ENCODE peak calls at places on chromosome X, in six cellular contexts. One of them, this sample, is unnamed.

GRCh38 chrX:8673211-8673610 is 58.7 kb downstream of the ANOS1 start:
- DNase-seq in A549: no peak
- DNase-seq in endothelial cell of umbilical vein: no peak
- DNase-seq in HepG2: no peak
- DNase-seq in K562: no peak
- DNase-seq in GM12878: no peak
- DNase-seq in this sample: no peak

GRCh38 chrX:19272452-19272851 is 71.3 kb upstream of the PDHA1 start:
- DNase-seq in A549: no peak
- DNase-seq in endothelial cell of umbilical vein: no peak
- DNase-seq in HepG2: no peak
- DNase-seq in K562: no peak
- DNase-seq in GM12878: peak
- DNase-seq in this sample: no peak

GRCh38 chrX:13383907-13384306 is 64.1 kb upstream of the ATXN3L start:
- DNase-seq in A549: no peak
- DNase-seq in endothelial cell of umbilical vein: no peak
- DNase-seq in HepG2: no peak
- DNase-seq in K562: no peak
- DNase-seq in GM12878: peak
- DNase-seq in this sample: no peak

GRCh38 chrX:44945736-44946135 is 72.7 kb downstream of the KDM6A start:
- DNase-seq in A549: no peak
- DNase-seq in endothelial cell of umbilical vein: no peak
- DNase-seq in HepG2: peak
- DNase-seq in K562: peak
- DNase-seq in GM12878: no peak
- DNase-seq in this sample: peak

GRCh38 chrX:2183193-2183725 is 317.5 kb downstream of the DHRSX start:
- DNase-seq in A549: peak
- DNase-seq in endothelial cell of umbilical vein: no peak
- DNase-seq in HepG2: no peak
- DNase-seq in K562: no peak
- DNase-seq in GM12878: no peak
- DNase-seq in this sample: no peak

GRCh38 chrX:134727363-134727762 is 69.1 kb upstream of the PLAC1 start:
- DNase-seq in A549: peak
- DNase-seq in endothelial cell of umbilical vein: peak
- DNase-seq in HepG2: peak
- DNase-seq in K562: no peak
- DNase-seq in GM12878: no peak
- DNase-seq in this sample: peak

GRCh38 chrX:37455381-37455780 is 106.2 kb downstream of the PRRG1 start:
- DNase-seq in A549: no peak
- DNase-seq in endothelial cell of umbilical vein: no peak
- DNase-seq in HepG2: no peak
- DNase-seq in K562: no peak
- DNase-seq in GM12878: no peak
- DNase-seq in this sample: no peak

GRCh38 chrX:15929231-15929630 is 74.6 kb upstream of the AP1S2 start:
- DNase-seq in A549: no peak
- DNase-seq in endothelial cell of umbilical vein: no peak
- DNase-seq in HepG2: no peak
- DNase-seq in K562: no peak
- DNase-seq in GM12878: no peak
- DNase-seq in this sample: no peak

GRCh38 chrX:94361241-94361640 is 687.2 kb downstream of the FAM133A start:
- DNase-seq in A549: no peak
- DNase-seq in endothelial cell of umbilical vein: no peak
- DNase-seq in HepG2: no peak
- DNase-seq in K562: no peak
- DNase-seq in GM12878: no peak
- DNase-seq in this sample: no peak

GRCh38 chrX:104172788-104173187 is 6.5 kb downstream of the FAM199X start:
- DNase-seq in A549: no peak
- DNase-seq in endothelial cell of umbilical vein: no peak
- DNase-seq in HepG2: no peak
- DNase-seq in K562: peak
- DNase-seq in GM12878: no peak
- DNase-seq in this sample: no peak

GRCh38 chrX:12770440-12770839 is 20.8 kb upstream of the PRPS2 start:
- DNase-seq in A549: peak
- DNase-seq in endothelial cell of umbilical vein: peak
- DNase-seq in HepG2: no peak
- DNase-seq in K562: no peak
- DNase-seq in GM12878: no peak
- DNase-seq in this sample: peak

GRCh38 chrX:15988661-15989603 is 134.3 kb upstream of the AP1S2 start:
- DNase-seq in A549: peak
- DNase-seq in endothelial cell of umbilical vein: peak
- DNase-seq in HepG2: no peak
- DNase-seq in K562: no peak
- DNase-seq in GM12878: no peak
- DNase-seq in this sample: peak

DNA sequence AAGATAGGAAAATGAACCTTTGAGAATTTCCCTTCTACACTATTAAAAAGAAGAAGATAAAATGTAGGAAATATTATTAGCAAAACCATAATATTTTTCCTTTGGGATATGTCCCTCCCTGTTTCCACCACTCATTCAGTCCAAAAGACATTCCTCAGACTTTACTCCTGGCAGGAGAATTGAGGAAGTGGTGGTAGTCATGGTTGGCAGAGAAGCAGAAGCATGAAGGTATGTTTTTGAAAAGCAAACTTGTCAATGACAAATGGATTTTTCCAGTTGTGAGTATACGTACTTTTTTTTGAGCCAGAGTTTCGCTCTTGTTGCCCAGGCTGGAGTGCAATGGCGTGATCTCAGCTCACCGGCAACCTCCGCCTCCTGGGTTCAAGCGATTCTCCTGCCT is 13.7 kb downstream of the STAG2 start:
- DNase-seq in A549: no peak
- DNase-seq in endothelial cell of umbilical vein: peak
- DNase-seq in HepG2: no peak
- DNase-seq in K562: no peak
- DNase-seq in GM12878: no peak
- DNase-seq in this sample: peak
- TF ChIP-seq MYC in A549: no peak
- TF ChIP-seq MYC in endothelial cell of umbilical vein: no peak
- TF ChIP-seq MYC in HepG2: no peak
- TF ChIP-seq MYC in K562: no peak
- TF ChIP-seq MYC in GM12878: no peak
- TF ChIP-seq MYC in this sample: no peak

DNA sequence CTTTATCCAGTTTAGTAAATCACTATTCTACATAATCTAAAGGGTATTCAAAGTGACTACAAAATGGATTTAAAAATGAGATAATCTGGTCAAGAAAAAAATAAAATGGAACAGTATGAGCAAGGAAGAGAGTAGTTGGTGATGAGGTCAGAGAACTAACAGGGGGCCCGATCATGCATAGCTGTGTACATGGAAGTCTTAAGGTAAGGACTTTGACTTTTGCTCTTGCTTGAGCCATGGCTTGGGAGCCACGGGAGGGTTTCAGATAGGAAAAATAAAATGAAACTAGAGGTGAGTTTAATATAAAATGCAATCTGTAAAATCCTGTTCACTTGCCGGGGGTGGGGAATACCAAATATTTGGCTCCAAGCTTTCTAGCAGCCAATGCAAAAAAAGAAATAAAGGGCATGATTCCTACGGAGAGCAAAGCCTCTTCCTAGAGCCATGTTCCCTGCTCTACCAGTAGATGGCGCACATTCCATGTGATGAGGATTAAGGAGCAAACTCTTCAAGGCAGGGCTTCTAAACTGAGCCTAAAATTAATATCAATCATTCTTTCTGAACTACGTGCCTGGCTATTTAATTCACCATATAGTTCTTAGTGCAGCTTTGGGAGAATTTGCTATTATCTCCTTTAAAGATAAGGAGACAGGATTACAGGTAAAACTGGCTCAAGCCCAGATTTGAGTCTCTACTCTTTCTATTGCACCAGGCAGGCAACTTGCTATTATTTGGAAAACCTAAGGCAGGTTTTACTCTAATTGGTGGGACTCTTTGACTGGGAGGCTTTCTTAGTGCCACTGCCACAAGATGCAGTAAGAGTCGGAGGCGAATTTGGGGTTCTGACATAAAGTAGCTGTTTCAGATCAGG is 6.8 kb upstream of the CLCN5 start:
- DNase-seq in A549: peak
- DNase-seq in endothelial cell of umbilical vein: peak
- DNase-seq in HepG2: peak
- DNase-seq in K562: peak
- DNase-seq in GM12878: no peak
- DNase-seq in this sample: peak
- TF ChIP-seq POLR2A in A549: no peak
- TF ChIP-seq POLR2A in endothelial cell of umbilical vein: no peak
- TF ChIP-seq POLR2A in HepG2: no peak
- TF ChIP-seq POLR2A in K562: no peak
- TF ChIP-seq POLR2A in GM12878: no peak
- TF ChIP-seq POLR2A in this sample: no peak

DNA sequence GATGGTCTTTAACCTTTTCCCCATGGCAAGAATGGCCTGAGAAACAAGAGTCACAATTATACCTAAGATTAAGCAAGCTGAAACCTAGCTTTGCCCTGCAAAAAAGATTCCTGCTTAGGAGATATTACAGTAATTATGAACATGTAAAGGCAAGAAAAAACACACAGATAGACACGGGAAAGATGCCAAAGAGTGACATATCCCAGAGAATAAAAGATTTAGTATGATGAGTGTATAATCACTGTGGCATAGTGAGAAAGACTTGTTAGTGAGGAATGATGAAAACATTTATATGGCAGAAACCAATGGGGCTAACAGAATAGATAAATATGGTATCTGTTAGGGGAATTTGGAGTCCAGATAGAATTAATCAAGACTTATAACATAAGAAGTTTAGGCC is 29.6 kb upstream of the TASL start:
- DNase-seq in A549: no peak
- DNase-seq in endothelial cell of umbilical vein: no peak
- DNase-seq in HepG2: no peak
- DNase-seq in K562: no peak
- DNase-seq in GM12878: no peak
- DNase-seq in this sample: no peak
- TF ChIP-seq MYC in A549: no peak
- TF ChIP-seq MYC in endothelial cell of umbilical vein: no peak
- TF ChIP-seq MYC in HepG2: no peak
- TF ChIP-seq MYC in K562: no peak
- TF ChIP-seq MYC in GM12878: no peak
- TF ChIP-seq MYC in this sample: no peak

DNA sequence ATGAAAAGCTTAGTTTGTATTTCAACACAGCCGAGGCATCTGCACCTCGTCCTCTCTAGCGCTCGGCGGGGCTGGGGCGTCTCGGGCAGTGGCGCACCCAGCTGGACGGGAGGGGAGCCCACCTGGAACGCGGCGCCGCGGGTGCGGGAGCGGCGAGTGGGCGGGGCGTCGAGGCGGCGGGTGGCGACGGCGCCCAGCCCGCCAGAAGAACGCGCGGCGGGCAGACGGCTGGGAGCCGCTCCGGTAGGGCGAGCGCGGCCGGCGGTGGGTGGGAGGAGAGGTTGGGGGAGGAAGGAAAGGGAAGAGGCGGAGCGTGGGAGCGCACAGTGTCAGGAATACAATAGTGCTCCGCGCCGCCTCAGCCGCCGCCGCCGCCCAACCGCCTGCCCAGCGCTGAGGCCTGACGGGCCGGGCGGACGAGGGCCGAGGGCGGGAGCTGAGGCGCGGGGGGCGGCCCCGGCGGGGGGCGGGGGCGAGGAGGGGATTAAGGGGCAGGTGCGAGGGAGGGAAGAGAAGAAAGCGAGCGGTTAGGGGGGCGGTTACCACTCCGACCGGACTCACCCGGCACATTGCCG is at the start of gene JADE3:
- DNase-seq in A549: peak
- DNase-seq in endothelial cell of umbilical vein: peak
- DNase-seq in HepG2: peak
- DNase-seq in K562: peak
- DNase-seq in GM12878: no peak
- DNase-seq in this sample: peak
- TF ChIP-seq POLR2A in A549: peak
- TF ChIP-seq POLR2A in endothelial cell of umbilical vein: no peak
- TF ChIP-seq POLR2A in HepG2: no peak
- TF ChIP-seq POLR2A in K562: no peak
- TF ChIP-seq POLR2A in GM12878: no peak
- TF ChIP-seq POLR2A in this sample: no peak

DNA sequence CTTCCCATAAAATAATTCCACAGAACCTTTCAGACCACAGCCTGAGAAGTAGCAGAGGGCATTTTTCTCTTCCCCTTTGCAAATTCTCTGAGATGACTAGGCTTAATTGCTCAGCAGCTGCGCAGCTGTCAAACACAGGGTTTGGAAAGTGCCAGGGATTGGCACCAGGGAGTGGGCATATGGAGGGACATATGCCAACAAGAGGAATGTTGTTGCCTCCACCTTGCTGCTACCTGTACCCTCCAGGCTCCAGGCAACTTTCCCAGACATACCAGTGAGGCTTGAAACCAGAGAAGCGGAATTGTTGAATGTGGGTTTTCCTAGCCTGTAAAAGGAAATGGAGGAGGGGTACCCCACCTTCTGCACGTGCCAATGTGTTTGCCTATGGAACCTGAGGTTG is 256.2 kb upstream of the GPR101 start:
- DNase-seq in A549: no peak
- DNase-seq in endothelial cell of umbilical vein: no peak
- DNase-seq in HepG2: no peak
- DNase-seq in K562: no peak
- DNase-seq in GM12878: no peak
- DNase-seq in this sample: no peak
- TF ChIP-seq MYC in A549: no peak
- TF ChIP-seq MYC in endothelial cell of umbilical vein: no peak
- TF ChIP-seq MYC in HepG2: no peak
- TF ChIP-seq MYC in K562: no peak
- TF ChIP-seq MYC in GM12878: no peak
- TF ChIP-seq MYC in this sample: no peak

DNA sequence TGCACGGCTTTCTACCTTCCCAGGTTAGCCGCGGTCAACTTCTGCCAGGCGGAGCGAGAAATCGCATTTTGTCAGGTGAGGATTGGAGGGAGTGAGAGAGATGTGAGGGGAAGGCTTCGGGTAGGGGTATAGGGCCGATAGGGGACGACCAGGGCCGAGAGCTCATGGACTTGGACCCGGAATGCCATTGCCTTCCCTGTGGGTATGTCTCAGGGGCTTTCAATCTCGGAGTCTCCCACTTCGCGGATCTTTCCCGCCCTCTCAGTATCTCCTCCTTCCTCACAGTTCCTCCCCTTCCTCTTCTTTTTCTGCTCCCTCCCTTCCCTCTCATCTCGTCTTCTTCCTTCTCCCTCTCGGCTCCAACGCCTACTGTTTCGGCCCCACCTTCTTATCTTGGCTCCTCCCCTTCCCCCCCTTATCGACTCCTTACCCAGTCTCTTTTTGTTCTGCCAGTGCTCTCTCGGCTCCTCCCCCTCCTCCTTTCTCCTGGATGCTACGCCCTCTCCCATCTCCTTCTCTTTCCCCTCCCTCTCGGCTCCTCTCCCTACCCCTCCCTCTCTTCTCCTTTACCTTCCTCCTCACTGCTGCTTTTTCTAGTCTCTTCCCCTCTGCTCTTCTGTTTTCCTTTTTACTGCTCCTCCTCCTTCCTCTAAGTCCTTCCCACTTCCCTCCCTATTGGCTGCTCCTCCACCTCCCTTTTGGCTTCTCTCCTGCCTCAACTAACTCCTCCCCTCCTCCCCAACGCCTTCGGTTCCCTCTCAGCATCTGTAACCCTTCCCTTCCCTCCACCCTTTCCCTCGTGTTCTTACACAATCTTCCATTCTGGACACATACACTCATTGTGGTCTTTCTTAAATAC is 29.4 kb upstream of the RBMX start:
- DNase-seq in A549: peak
- DNase-seq in endothelial cell of umbilical vein: peak
- DNase-seq in HepG2: no peak
- DNase-seq in K562: peak
- DNase-seq in GM12878: peak
- DNase-seq in this sample: peak
- TF ChIP-seq POLR2A in A549: peak
- TF ChIP-seq POLR2A in endothelial cell of umbilical vein: peak
- TF ChIP-seq POLR2A in HepG2: no peak
- TF ChIP-seq POLR2A in K562: peak
- TF ChIP-seq POLR2A in GM12878: no peak
- TF ChIP-seq POLR2A in this sample: peak

This sample was measured in NB4.